ENCODE peak calls at places on chromosomes 3 and 15, in four cellular contexts. Z, R, D and E are unnamed samples.

GRCh38 chr3:132256984-132257383 is 60.2 kb upstream of the ACP3 start:
- DNase-seq in R (no peak), Z (no peak), D (no peak), E (peak)

GRCh38 chr3:7249493-7250076 is 388.7 kb downstream of the GRM7 start:
- DNase-seq in D (no peak), Z (no peak), R (no peak), E (no peak)

GRCh38 chr3:69292959-69293574 is 92.8 kb downstream of the FRMD4B start:
- DNase-seq in Z (no peak), R (no peak), D (no peak), E (peak)

GRCh38 chr15:101198031-101198430 is 53.8 kb downstream of the CHSY1 start:
- DNase-seq in Z (no peak), D (no peak), R (no peak), E (no peak)

GRCh38 chr3:173663664-173664063 is 266.1 kb downstream of the NLGN1 start:
- DNase-seq in R (no peak), Z (no peak), D (no peak), E (no peak)

GRCh38 chr3:17070560-17070959 is 185.8 kb downstream of the PLCL2 start:
- DNase-seq in R (peak), Z (no peak), D (no peak), E (peak)

GRCh38 chr3:73510784-73511183 is 114.0 kb downstream of the PDZRN3 start:
- DNase-seq in R (no peak), D (no peak), Z (no peak), E (peak)

GRCh38 chr3:124881976-124882697 is 5.0 kb downstream of the ITGB5 start:
- DNase-seq in R (no peak), Z (no peak), D (no peak), E (no peak)

GRCh38 chr3:197795200-197795599 is 4.1 kb downstream of the LRCH3 start:
- DNase-seq in R (peak), D (no peak), Z (no peak), E (no peak)

GRCh38 chr3:57053122-57053521 is 7.3 kb upstream of the SPATA12 start:
- DNase-seq in Z (no peak), R (no peak), D (no peak), E (no peak)

GRCh38 chr3:38455639-38456430 is 2.1 kb downstream of the ACVR2B start:
- DNase-seq in Z (no peak), R (no peak), D (peak), E (no peak)

GRCh38 chr3:64122476-64122875 is 99.2 kb upstream of the PSMD6 start:
- DNase-seq in D (no peak), Z (no peak), R (no peak), E (no peak)

GRCh38 chr3:30319713-30320112 is 286.7 kb upstream of the TGFBR2 start:
- DNase-seq in R (peak), Z (no peak), D (no peak), E (peak)

GRCh38 chr3:147378186-147378503 is 28.2 kb downstream of the ZIC4 start:
- DNase-seq in R (no peak), Z (no peak), D (peak), E (no peak)

GRCh38 chr3:42657675-42658074 is 4.2 kb downstream of the ZBTB47 start:
- DNase-seq in Z (no peak), R (no peak), D (no peak), E (no peak)

GRCh38 chr15:27820232-27820631 is 278.9 kb downstream of the OCA2 start:
- DNase-seq in Z (no peak), D (no peak), R (peak), E (no peak)

GRCh38 chr3:171770689-171771620 is 39.3 kb downstream of the PLD1 start:
- DNase-seq in Z (no peak), R (peak), D (no peak), E (peak)

GRCh38 chr3:161406594-161407555 is 35.6 kb upstream of the SPTSSB start:
- DNase-seq in R (no peak), Z (no peak), D (no peak), E (no peak)

GRCh38 chr15:31228980-31229826 is 97.4 kb upstream of the KLF13 start:
- DNase-seq in Z (no peak), D (no peak), R (no peak), E (no peak)